ENCODE peak calls at places on chromosomes 1 and 21, in five cellular contexts. I is iPS DF 6.9; J is iPS-NIHi11; G is astrocyte of the hippocampus; W is effector memory CD8-positive, alpha-beta T cell. Z is an unnamed sample.

GRCh38 chr1:209627349-209628196 is 24.7 kb downstream of the LAMB3 start:
- DNase-seq in I (peak; percentile 75), J (peak; percentile 89), G (peak; percentile 85), W (peak; percentile 66), Z (peak; percentile 89)

GRCh38 chr1:12597792-12598191 is 20.2 kb downstream of the DHRS3 start:
- DNase-seq in I (no peak), J (no peak), G (peak; percentile 48), W (no peak), Z (no peak)

GRCh38 chr1:37391181-37391949 is 83.0 kb upstream of the ZC3H12A start:
- DNase-seq in I (no peak), J (peak; percentile 75), G (no peak), W (no peak), Z (no peak)

GRCh38 chr1:246373828-246374569 is 133.1 kb downstream of the SMYD3 start:
- DNase-seq in I (no peak), J (no peak), G (no peak), W (no peak), Z (no peak)

GRCh38 chr1:204837440-204838084 is 33.1 kb upstream of the NFASC start:
- DNase-seq in I (peak; percentile 66), J (peak; percentile 88), G (peak; percentile 87), W (no peak), Z (peak; percentile 76)

GRCh38 chr1:89607156-89607555 is 25.8 kb upstream of the LRRC8C start:
- DNase-seq in I (no peak), J (no peak), G (no peak), W (peak; percentile 22), Z (no peak)

GRCh38 chr1:65050735-65051134 is 84.4 kb upstream of the JAK1 start:
- DNase-seq in I (no peak), J (no peak), G (no peak), W (no peak), Z (no peak)

GRCh38 chr1:184626076-184627011 is 128.3 kb downstream of the EDEM3 start:
- DNase-seq in I (no peak), J (no peak), G (no peak), W (no peak), Z (no peak)

GRCh38 chr1:92538413-92539061 is 51.8 kb upstream of the GFI1 start:
- DNase-seq in I (no peak), J (no peak), G (peak; percentile 7), W (no peak), Z (no peak)

GRCh38 chr1:172885976-172886375 is 164.8 kb downstream of the TNFSF18 start:
- DNase-seq in I (no peak), J (no peak), G (peak; percentile 70), W (no peak), Z (no peak)

GRCh38 chr1:160997323-160998038 is 23.5 kb downstream of the F11R start:
- DNase-seq in I (no peak), J (peak; percentile 70), G (peak; percentile 39), W (peak; percentile 39), Z (peak; percentile 70)

GRCh38 chr1:1778827-1779675 is 781 bp upstream of the NADK start:
- DNase-seq in I (no peak), J (peak; percentile 84), G (peak; percentile 55), W (peak; percentile 62), Z (peak; percentile 63)

GRCh38 chr1:87730274-87731222 is 401.9 kb downstream of the LMO4 start:
- DNase-seq in I (no peak), J (no peak), G (peak; percentile 31), W (no peak), Z (no peak)

GRCh38 chr1:235399661-235400060 is 32.4 kb downstream of the TBCE start:
- DNase-seq in I (no peak), J (no peak), G (no peak), W (no peak), Z (no peak)

GRCh38 chr21:37592496-37592895 is 225.9 kb downstream of the DYRK1A start:
- DNase-seq in I (no peak), J (no peak), G (no peak), W (no peak), Z (no peak)

GRCh38 chr1:63691672-63692425 is 82.0 kb upstream of the ROR1 start:
- DNase-seq in I (peak; percentile 58), J (peak; percentile 76), G (peak; percentile 91), W (no peak), Z (peak; percentile 84)

GRCh38 chr1:203045821-203046594 is 19.7 kb downstream of the PPFIA4 start:
- DNase-seq in I (no peak), J (no peak), G (no peak), W (no peak), Z (no peak)

GRCh38 chr1:230976825-230977747 is 1.6 kb downstream of the TTC13 start:
- DNase-seq in I (no peak), J (no peak), G (no peak), W (peak; percentile 35), Z (no peak)

GRCh38 chr1:222914861-222915632 is 100.2 kb downstream of the DISP1 start:
- DNase-seq in I (no peak), J (no peak), G (no peak), W (no peak), Z (no peak)

GRCh38 chr1:166350490-166350889 is 183.7 kb upstream of the FAM78B start:
- DNase-seq in I (no peak), J (peak; percentile 38), G (no peak), W (no peak), Z (peak; percentile 17)

Z was measured in HEK293T.